ENCODE peak calls at places on chromosome 17, in six cellular contexts. One of them, this sample, is unnamed.

GRCh38 chr17:73371846-73372245 is 60.0 kb upstream of the CDC42EP4 start:
- DNase-seq in tibial artery: no peak
- DNase-seq in upper lobe of right lung: no peak
- DNase-seq in pancreas: no peak
- DNase-seq in tibial nerve: no peak
- DNase-seq in cardiac muscle cell: no peak
- DNase-seq in this sample: no peak

GRCh38 chr17:65892912-65893377 is 299.0 kb downstream of the CEP112 start:
- DNase-seq in tibial artery: no peak
- DNase-seq in upper lobe of right lung: no peak
- DNase-seq in pancreas: no peak
- DNase-seq in tibial nerve: no peak
- DNase-seq in cardiac muscle cell: no peak
- DNase-seq in this sample: no peak

GRCh38 chr17:50443492-50444051 is 17.6 kb downstream of the ACSF2 start:
- DNase-seq in tibial artery: no peak
- DNase-seq in upper lobe of right lung: no peak
- DNase-seq in pancreas: no peak
- DNase-seq in tibial nerve: no peak
- DNase-seq in cardiac muscle cell: peak; percentile 40
- DNase-seq in this sample: no peak

GRCh38 chr17:49337900-49338299 is 24.1 kb downstream of the ZNF652 start:
- DNase-seq in tibial artery: no peak
- DNase-seq in upper lobe of right lung: no peak
- DNase-seq in pancreas: no peak
- DNase-seq in tibial nerve: no peak
- DNase-seq in cardiac muscle cell: peak; percentile 77
- DNase-seq in this sample: no peak

GRCh38 chr17:72514888-72515287 is 394.1 kb downstream of the SOX9 start:
- DNase-seq in tibial artery: no peak
- DNase-seq in upper lobe of right lung: no peak
- DNase-seq in pancreas: peak; percentile 65
- DNase-seq in tibial nerve: no peak
- DNase-seq in cardiac muscle cell: peak; percentile 91
- DNase-seq in this sample: no peak

GRCh38 chr17:9403207-9403606 is 172.4 kb downstream of the STX8 start:
- DNase-seq in tibial artery: no peak
- DNase-seq in upper lobe of right lung: no peak
- DNase-seq in pancreas: no peak
- DNase-seq in tibial nerve: no peak
- DNase-seq in cardiac muscle cell: no peak
- DNase-seq in this sample: no peak

GRCh38 chr17:51189628-51190027 is 23.4 kb downstream of the NME2 start:
- DNase-seq in tibial artery: no peak
- DNase-seq in upper lobe of right lung: no peak
- DNase-seq in pancreas: no peak
- DNase-seq in tibial nerve: no peak
- DNase-seq in cardiac muscle cell: no peak
- DNase-seq in this sample: no peak

GRCh38 chr17:4134756-4135155 is 8.1 kb downstream of the ZZEF1 start:
- DNase-seq in tibial artery: no peak
- DNase-seq in upper lobe of right lung: no peak
- DNase-seq in pancreas: no peak
- DNase-seq in tibial nerve: no peak
- DNase-seq in cardiac muscle cell: no peak
- DNase-seq in this sample: no peak

GRCh38 chr17:37405955-37406634 is 541 bp downstream of the ACACA start:
- DNase-seq in tibial artery: no peak
- DNase-seq in upper lobe of right lung: no peak
- DNase-seq in pancreas: no peak
- DNase-seq in tibial nerve: no peak
- DNase-seq in cardiac muscle cell: peak; percentile 6
- DNase-seq in this sample: no peak

GRCh38 chr17:65102788-65103187 is 34.4 kb upstream of the RGS9 start:
- DNase-seq in tibial artery: no peak
- DNase-seq in upper lobe of right lung: no peak
- DNase-seq in pancreas: no peak
- DNase-seq in tibial nerve: no peak
- DNase-seq in cardiac muscle cell: peak; percentile 37
- DNase-seq in this sample: no peak

GRCh38 chr17:29620271-29620670 is 2.4 kb downstream of the CORO6 start:
- DNase-seq in tibial artery: peak; percentile 62
- DNase-seq in upper lobe of right lung: peak; percentile 56
- DNase-seq in pancreas: no peak
- DNase-seq in tibial nerve: no peak
- DNase-seq in cardiac muscle cell: no peak
- DNase-seq in this sample: no peak

GRCh38 chr17:36592711-36593321 is 1.1 kb downstream of the DHRS11 start:
- DNase-seq in tibial artery: no peak
- DNase-seq in upper lobe of right lung: no peak
- DNase-seq in pancreas: no peak
- DNase-seq in tibial nerve: no peak
- DNase-seq in cardiac muscle cell: no peak
- DNase-seq in this sample: no peak

DNA sequence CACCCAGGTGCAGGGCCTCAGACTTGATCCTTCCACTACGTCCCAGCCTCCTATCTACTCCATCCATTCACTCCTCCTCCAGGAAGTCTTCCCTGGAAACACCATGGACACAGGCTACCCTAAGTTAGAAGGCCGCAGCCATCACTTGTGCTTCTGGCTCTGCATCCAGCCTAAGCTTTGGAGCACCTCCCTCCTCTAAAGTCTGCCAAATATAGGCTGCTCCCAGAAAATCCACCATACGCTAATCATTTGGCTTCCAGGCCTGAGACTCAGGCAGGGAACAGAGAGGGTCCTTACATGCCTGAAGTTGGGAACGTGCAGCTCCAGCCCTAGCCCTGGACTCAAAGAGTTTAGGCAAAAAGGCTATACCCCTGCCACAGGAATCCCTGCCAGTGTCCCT is 6.7 kb downstream of the PCGF2 start:
- DNase-seq in tibial artery: no peak
- DNase-seq in upper lobe of right lung: no peak
- DNase-seq in pancreas: no peak
- DNase-seq in tibial nerve: no peak
- DNase-seq in cardiac muscle cell: no peak
- DNase-seq in this sample: no peak
- H3K27ac ChIP-seq in tibial artery: peak overlapping the region; percentile 72
- H3K27ac ChIP-seq in upper lobe of right lung: peak overlapping the region; percentile 85
- H3K27ac ChIP-seq in pancreas: peak overlapping the region; percentile 91
- H3K27ac ChIP-seq in tibial nerve: peak overlapping the region; percentile 85
- H3K27ac ChIP-seq in cardiac muscle cell: peak overlapping the region; percentile 17
- H3K27ac ChIP-seq in this sample: no peak overlapping the region

GRCh38 chr17:57480438-57481196 is 224.3 kb downstream of the MSI2 start:
- DNase-seq in tibial artery: no peak
- DNase-seq in upper lobe of right lung: no peak
- DNase-seq in pancreas: no peak
- DNase-seq in tibial nerve: no peak
- DNase-seq in cardiac muscle cell: peak; percentile 62
- DNase-seq in this sample: no peak

GRCh38 chr17:57484826-57485565 is 228.7 kb downstream of the MSI2 start:
- DNase-seq in tibial artery: no peak
- DNase-seq in upper lobe of right lung: no peak
- DNase-seq in pancreas: no peak
- DNase-seq in tibial nerve: no peak
- DNase-seq in cardiac muscle cell: no peak
- DNase-seq in this sample: no peak

GRCh38 chr17:57481901-57482300 is 225.6 kb downstream of the MSI2 start:
- DNase-seq in tibial artery: no peak
- DNase-seq in upper lobe of right lung: no peak
- DNase-seq in pancreas: peak; percentile 9
- DNase-seq in tibial nerve: no peak
- DNase-seq in cardiac muscle cell: peak; percentile 99
- DNase-seq in this sample: no peak

GRCh38 chr17:57484081-57484666 is 227.9 kb downstream of the MSI2 start:
- DNase-seq in tibial artery: no peak
- DNase-seq in upper lobe of right lung: no peak
- DNase-seq in pancreas: no peak
- DNase-seq in tibial nerve: no peak
- DNase-seq in cardiac muscle cell: no peak
- DNase-seq in this sample: no peak

GRCh38 chr17:57482657-57483056 is 226.3 kb downstream of the MSI2 start:
- DNase-seq in tibial artery: no peak
- DNase-seq in upper lobe of right lung: no peak
- DNase-seq in pancreas: no peak
- DNase-seq in tibial nerve: no peak
- DNase-seq in cardiac muscle cell: no peak
- DNase-seq in this sample: no peak
- H3K27ac ChIP-seq in tibial artery: no peak overlapping the region
- H3K27ac ChIP-seq in upper lobe of right lung: no peak overlapping the region
- H3K27ac ChIP-seq in pancreas: no peak overlapping the region
- H3K27ac ChIP-seq in tibial nerve: no peak overlapping the region
- H3K27ac ChIP-seq in cardiac muscle cell: no peak overlapping the region
- H3K27ac ChIP-seq in this sample: no peak overlapping the region

DNA sequence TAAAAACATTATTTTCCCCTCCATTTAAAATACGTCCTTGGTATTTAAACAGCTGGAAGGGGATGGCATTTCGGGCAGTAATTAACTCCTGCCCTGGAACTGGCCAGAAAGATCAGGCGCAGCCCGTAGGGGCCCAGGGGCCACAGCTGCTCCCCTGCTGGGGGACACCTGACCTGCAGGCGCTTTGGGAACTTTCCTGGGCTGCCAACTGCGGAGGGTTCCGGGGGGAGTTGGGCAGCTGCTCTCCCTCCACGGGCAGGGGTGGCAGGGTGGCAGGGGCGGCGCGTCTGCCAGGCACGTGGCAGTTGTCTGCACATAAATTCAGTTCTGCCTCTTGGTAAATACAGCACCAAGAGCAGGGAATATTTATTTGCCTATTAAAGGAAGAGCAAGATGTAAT is 30.1 kb upstream of the CHMP6 start:
- DNase-seq in tibial artery: no peak
- DNase-seq in upper lobe of right lung: no peak
- DNase-seq in pancreas: no peak
- DNase-seq in tibial nerve: no peak
- DNase-seq in cardiac muscle cell: no peak
- DNase-seq in this sample: no peak
- H3K27ac ChIP-seq in tibial artery: peak overlapping the region; percentile 84
- H3K27ac ChIP-seq in upper lobe of right lung: no peak overlapping the region
- H3K27ac ChIP-seq in pancreas: no peak overlapping the region
- H3K27ac ChIP-seq in tibial nerve: no peak overlapping the region
- H3K27ac ChIP-seq in cardiac muscle cell: no peak overlapping the region
- H3K27ac ChIP-seq in this sample: no peak overlapping the region

GRCh38 chr17:77111916-77112315 is 28.9 kb upstream of the SEC14L1 start:
- DNase-seq in tibial artery: no peak
- DNase-seq in upper lobe of right lung: no peak
- DNase-seq in pancreas: no peak
- DNase-seq in tibial nerve: no peak
- DNase-seq in cardiac muscle cell: no peak
- DNase-seq in this sample: no peak
- H3K27ac ChIP-seq in tibial artery: no peak overlapping the region
- H3K27ac ChIP-seq in upper lobe of right lung: peak overlapping the region; percentile 44
- H3K27ac ChIP-seq in pancreas: no peak overlapping the region
- H3K27ac ChIP-seq in tibial nerve: peak overlapping the region; percentile 94
- H3K27ac ChIP-seq in cardiac muscle cell: no peak overlapping the region
- H3K27ac ChIP-seq in this sample: peak overlapping the region; percentile 52

GRCh38 chr17:75326587-75326955 is 37.3 kb upstream of the SLC25A19 start:
- DNase-seq in tibial artery: no peak
- DNase-seq in upper lobe of right lung: no peak
- DNase-seq in pancreas: no peak
- DNase-seq in tibial nerve: no peak
- DNase-seq in cardiac muscle cell: no peak
- DNase-seq in this sample: no peak
- H3K27ac ChIP-seq in tibial artery: no peak overlapping the region
- H3K27ac ChIP-seq in upper lobe of right lung: peak overlapping the region; percentile 43
- H3K27ac ChIP-seq in pancreas: no peak overlapping the region
- H3K27ac ChIP-seq in tibial nerve: no peak overlapping the region
- H3K27ac ChIP-seq in cardiac muscle cell: peak overlapping the region; percentile 52
- H3K27ac ChIP-seq in this sample: no peak overlapping the region

GRCh38 chr17:81638683-81639082 is 1.7 kb downstream of the TSPAN10 start:
- DNase-seq in tibial artery: no peak
- DNase-seq in upper lobe of right lung: no peak
- DNase-seq in pancreas: no peak
- DNase-seq in tibial nerve: no peak
- DNase-seq in cardiac muscle cell: no peak
- DNase-seq in this sample: no peak

GRCh38 chr17:81636505-81637288 is at the start of the genes NPLOC4 and TSPAN10:
- DNase-seq in tibial artery: peak; percentile 91
- DNase-seq in upper lobe of right lung: peak; percentile 94
- DNase-seq in pancreas: peak; percentile 98
- DNase-seq in tibial nerve: peak; percentile 65
- DNase-seq in cardiac muscle cell: peak; percentile 91
- DNase-seq in this sample: peak; percentile 65

GRCh38 chr17:81635973-81636504 is 873 bp downstream of the NPLOC4 start:
- DNase-seq in tibial artery: no peak
- DNase-seq in upper lobe of right lung: no peak
- DNase-seq in pancreas: no peak
- DNase-seq in tibial nerve: no peak
- DNase-seq in cardiac muscle cell: no peak
- DNase-seq in this sample: no peak

GRCh38 chr17:81631482-81631881 is 5.4 kb downstream of the NPLOC4 start:
- DNase-seq in tibial artery: no peak
- DNase-seq in upper lobe of right lung: no peak
- DNase-seq in pancreas: no peak
- DNase-seq in tibial nerve: no peak
- DNase-seq in cardiac muscle cell: no peak
- DNase-seq in this sample: no peak

DNA sequence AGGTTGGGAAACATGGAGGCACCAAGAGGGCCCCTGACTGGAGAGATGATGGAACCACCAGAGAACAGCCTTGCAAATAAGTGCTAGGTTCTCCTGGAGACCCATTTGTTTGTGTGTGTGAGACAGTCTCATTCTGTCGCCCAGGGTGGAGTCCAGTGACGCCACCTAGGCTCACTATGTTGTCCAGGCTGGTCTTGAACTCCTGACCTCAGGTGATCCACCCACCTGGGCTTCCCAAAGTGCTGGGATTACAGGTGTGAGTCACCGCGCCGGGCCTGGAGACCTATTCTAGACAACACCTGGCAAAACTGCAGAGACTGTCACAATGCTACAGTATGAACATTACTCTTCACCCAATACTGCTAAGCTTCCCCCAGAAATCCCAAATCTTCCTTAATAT is 1.5 kb downstream of the NPLOC4 start:
- DNase-seq in tibial artery: no peak
- DNase-seq in upper lobe of right lung: no peak
- DNase-seq in pancreas: no peak
- DNase-seq in tibial nerve: no peak
- DNase-seq in cardiac muscle cell: no peak
- DNase-seq in this sample: no peak
- H3K27ac ChIP-seq in tibial artery: no peak overlapping the region
- H3K27ac ChIP-seq in upper lobe of right lung: peak overlapping the region; percentile 87
- H3K27ac ChIP-seq in pancreas: no peak overlapping the region
- H3K27ac ChIP-seq in tibial nerve: no peak overlapping the region
- H3K27ac ChIP-seq in cardiac muscle cell: peak overlapping the region; percentile 96
- H3K27ac ChIP-seq in this sample: no peak overlapping the region

GRCh38 chr17:1617620-1618174 is 10.9 kb downstream of the SLC43A2 start:
- DNase-seq in tibial artery: no peak
- DNase-seq in upper lobe of right lung: no peak
- DNase-seq in pancreas: no peak
- DNase-seq in tibial nerve: no peak
- DNase-seq in cardiac muscle cell: peak; percentile 89
- DNase-seq in this sample: no peak
- H3K27ac ChIP-seq in tibial artery: no peak overlapping the region
- H3K27ac ChIP-seq in upper lobe of right lung: peak overlapping the region; percentile 3
- H3K27ac ChIP-seq in pancreas: no peak overlapping the region
- H3K27ac ChIP-seq in tibial nerve: peak overlapping the region; percentile 2
- H3K27ac ChIP-seq in cardiac muscle cell: no peak overlapping the region
- H3K27ac ChIP-seq in this sample: no peak overlapping the region

This sample was measured in caudate nucleus.